ENCODE peak calls at places on chromosome 13, in four cellular contexts. One of them, this sample, is unnamed.
A peak's percentile ranks its signal among the peaks of the same experiment; 100 is the strongest.

GRCh38 chr13:27028683-27029480 is 142.7 kb downstream of the USP12 start:
- DNase-seq in SK-N-SH: no peak
- DNase-seq in K562: no peak
- DNase-seq in NB4: peak; percentile 58
- DNase-seq in this sample: no peak

GRCh38 chr13:101757446-101758039 is 305.1 kb downstream of the ITGBL1 start:
- DNase-seq in SK-N-SH: peak; percentile 48
- DNase-seq in K562: no peak
- DNase-seq in NB4: peak; percentile 35
- DNase-seq in this sample: peak; percentile 68

GRCh38 chr13:25377244-25377962 is 5.6 kb downstream of the ATP8A2 start:
- DNase-seq in SK-N-SH: no peak
- DNase-seq in K562: peak; percentile 29
- DNase-seq in NB4: no peak
- DNase-seq in this sample: no peak

GRCh38 chr13:30394798-30395191 is 27.5 kb upstream of the UBE2L5 start:
- DNase-seq in SK-N-SH: no peak
- DNase-seq in K562: no peak
- DNase-seq in NB4: peak; percentile 47
- DNase-seq in this sample: peak; percentile 42

GRCh38 chr13:95301135-95301946 is at the start of gene ABCC4:
- DNase-seq in SK-N-SH: peak; percentile 91
- DNase-seq in K562: peak; percentile 81
- DNase-seq in NB4: peak; percentile 79
- DNase-seq in this sample: peak; percentile 72

GRCh38 chr13:85312071-85312470 is 487.1 kb downstream of the SLITRK6 start:
- DNase-seq in SK-N-SH: no peak
- DNase-seq in K562: no peak
- DNase-seq in NB4: no peak
- DNase-seq in this sample: no peak

GRCh38 chr13:44879452-44880058 is 109.7 kb downstream of the NUFIP1 start:
- DNase-seq in SK-N-SH: peak; percentile 18
- DNase-seq in K562: peak; percentile 16
- DNase-seq in NB4: peak; percentile 61
- DNase-seq in this sample: peak; percentile 48

GRCh38 chr13:88764103-88764502 is 1092.9 kb downstream of the SLITRK5 start:
- DNase-seq in SK-N-SH: no peak
- DNase-seq in K562: no peak
- DNase-seq in NB4: no peak
- DNase-seq in this sample: no peak

GRCh38 chr13:26962671-26963070 is 202.1 kb upstream of the GPR12 start:
- DNase-seq in SK-N-SH: no peak
- DNase-seq in K562: no peak
- DNase-seq in NB4: no peak
- DNase-seq in this sample: no peak

GRCh38 chr13:23440821-23441608 is 7.5 kb upstream of the SACS start:
- DNase-seq in SK-N-SH: no peak
- DNase-seq in K562: no peak
- DNase-seq in NB4: no peak
- DNase-seq in this sample: no peak

GRCh38 chr13:64697226-64697625 is 2532.9 kb downstream of the PCDH9 start:
- DNase-seq in SK-N-SH: no peak
- DNase-seq in K562: no peak
- DNase-seq in NB4: no peak
- DNase-seq in this sample: peak; percentile 45

GRCh38 chr13:79231887-79232286 is 174.2 kb downstream of the RBM26 start:
- DNase-seq in SK-N-SH: no peak
- DNase-seq in K562: no peak
- DNase-seq in NB4: no peak
- DNase-seq in this sample: no peak
- TF ChIP-seq MAX in SK-N-SH: no peak
- TF ChIP-seq MAX in K562: no peak
- TF ChIP-seq MAX in NB4: no peak
- TF ChIP-seq MAX in this sample: no peak

DNA sequence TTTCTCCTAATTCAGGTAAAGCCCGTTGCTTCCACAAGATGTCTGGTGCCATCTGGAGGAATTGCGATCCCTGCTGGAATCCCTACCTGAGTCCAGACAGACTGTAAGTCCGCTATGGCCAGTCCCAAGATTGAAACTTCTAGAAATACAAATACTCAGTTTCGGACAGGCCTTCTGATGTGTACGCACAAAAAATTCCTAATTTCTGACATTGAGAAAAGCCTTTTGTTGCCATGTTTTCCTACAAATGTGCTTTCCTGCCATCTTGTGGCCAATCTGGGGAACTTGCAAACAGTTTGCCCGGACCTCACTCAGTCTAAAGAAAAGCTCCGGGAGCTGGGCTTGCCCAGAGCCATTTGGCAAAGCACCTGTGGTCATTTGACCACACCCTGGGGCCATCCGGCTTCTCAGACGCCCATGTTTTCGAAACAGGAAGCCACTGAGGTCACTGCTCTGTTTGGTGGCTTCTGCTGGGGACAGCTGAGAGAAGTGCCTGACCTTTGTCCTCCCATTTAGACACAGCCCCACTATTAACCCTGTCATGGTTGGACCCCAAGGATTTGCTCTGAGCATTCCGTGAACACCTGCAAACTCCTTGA is 79.4 kb downstream of the SLC15A1 start:
- DNase-seq in SK-N-SH: peak; percentile 77
- DNase-seq in K562: peak; percentile 53
- DNase-seq in NB4: peak; percentile 72
- DNase-seq in this sample: peak; percentile 67
- TF ChIP-seq MAX in SK-N-SH: no peak
- TF ChIP-seq MAX in K562: no peak
- TF ChIP-seq MAX in NB4: no peak
- TF ChIP-seq MAX in this sample: no peak

DNA sequence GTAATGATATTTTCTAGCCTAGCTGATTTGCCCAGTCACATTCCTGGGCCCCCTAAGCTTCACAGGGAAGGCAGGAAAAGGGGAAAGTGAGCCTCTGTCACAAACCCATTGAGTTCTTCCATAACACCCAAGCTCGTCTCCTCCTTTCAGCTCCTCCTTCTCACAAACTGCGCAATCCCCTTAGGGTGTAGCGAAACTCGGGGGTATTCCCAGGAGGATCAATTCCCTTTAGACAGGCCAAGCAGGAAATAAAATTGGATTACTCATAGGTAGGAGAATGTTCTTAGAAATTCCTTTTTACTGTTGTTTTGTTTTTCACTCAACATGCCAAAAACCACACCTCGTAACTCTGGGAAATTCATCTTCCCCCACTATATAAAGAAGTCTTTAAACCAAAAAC is 139.3 kb downstream of the IRS2 start:
- DNase-seq in SK-N-SH: no peak
- DNase-seq in K562: no peak
- DNase-seq in NB4: peak; percentile 82
- DNase-seq in this sample: no peak
- TF ChIP-seq MAX in SK-N-SH: no peak
- TF ChIP-seq MAX in K562: no peak
- TF ChIP-seq MAX in NB4: no peak
- TF ChIP-seq MAX in this sample: no peak

DNA sequence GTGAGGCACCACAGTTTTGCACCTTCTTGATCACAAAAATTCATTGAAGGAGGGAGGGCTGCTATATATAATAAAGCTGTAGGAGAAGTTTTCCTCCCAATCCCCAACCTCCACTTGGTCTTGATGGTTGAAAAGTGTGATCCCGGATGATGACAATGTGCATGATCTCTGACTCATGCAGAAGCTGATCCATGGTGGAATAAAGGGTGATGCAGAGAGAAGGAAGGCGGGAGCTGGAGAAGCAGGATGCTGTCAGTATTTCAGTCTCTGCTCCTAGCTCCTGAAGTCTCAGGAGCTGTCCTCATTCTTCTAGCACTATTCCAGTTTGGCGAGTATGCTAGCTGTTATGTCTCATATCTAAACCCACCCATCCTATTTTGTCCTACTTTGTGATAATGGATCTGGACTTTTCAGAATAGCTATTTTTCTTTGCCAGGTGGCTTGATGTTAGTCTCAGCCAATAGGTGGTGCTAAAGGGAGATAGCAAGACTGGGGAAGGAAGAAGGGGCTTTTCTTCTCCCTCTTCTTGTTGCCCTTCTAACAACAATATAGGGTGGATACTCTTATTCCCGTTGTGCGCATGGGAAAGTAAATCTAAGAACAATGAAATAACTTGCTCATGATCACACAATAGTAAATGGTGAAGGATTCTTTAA is 65.6 kb upstream of the HTR2A start:
- DNase-seq in SK-N-SH: no peak
- DNase-seq in K562: peak; percentile 13
- DNase-seq in NB4: peak; percentile 34
- DNase-seq in this sample: no peak
- TF ChIP-seq MAX in SK-N-SH: no peak
- TF ChIP-seq MAX in K562: no peak
- TF ChIP-seq MAX in NB4: peak; percentile 11
- TF ChIP-seq MAX in this sample: no peak

GRCh38 chr13:109372666-109373065 is 413.7 kb downstream of the IRS2 start:
- DNase-seq in SK-N-SH: no peak
- DNase-seq in K562: no peak
- DNase-seq in NB4: no peak
- DNase-seq in this sample: no peak
- TF ChIP-seq MAX in SK-N-SH: no peak
- TF ChIP-seq MAX in K562: no peak
- TF ChIP-seq MAX in NB4: no peak
- TF ChIP-seq MAX in this sample: no peak

GRCh38 chr13:46698015-46698414 is 98.9 kb downstream of the ESD start:
- DNase-seq in SK-N-SH: no peak
- DNase-seq in K562: no peak
- DNase-seq in NB4: no peak
- DNase-seq in this sample: no peak
- TF ChIP-seq MAX in SK-N-SH: no peak
- TF ChIP-seq MAX in K562: no peak
- TF ChIP-seq MAX in NB4: no peak
- TF ChIP-seq MAX in this sample: no peak

DNA sequence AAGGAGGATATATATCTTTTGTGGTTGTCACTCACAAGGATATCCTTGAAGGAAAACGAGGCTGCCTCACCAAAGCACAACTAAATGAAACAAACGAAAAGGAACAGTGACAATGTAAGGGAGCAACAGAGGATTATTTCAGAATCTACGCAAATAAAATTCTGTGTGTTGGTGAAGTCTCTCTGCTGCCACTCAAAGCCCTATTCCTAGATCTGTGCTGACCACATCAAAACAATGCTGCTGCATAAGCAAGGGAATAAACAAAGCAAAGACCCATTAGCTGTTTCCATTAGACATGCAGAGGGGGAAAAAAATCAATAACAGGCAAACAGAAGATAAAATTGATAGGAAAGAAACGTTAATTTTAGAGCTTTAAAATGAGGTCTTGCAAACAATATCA is 204.4 kb downstream of the MZT1 start:
- DNase-seq in SK-N-SH: no peak
- DNase-seq in K562: no peak
- DNase-seq in NB4: no peak
- DNase-seq in this sample: no peak
- TF ChIP-seq MAX in SK-N-SH: no peak
- TF ChIP-seq MAX in K562: no peak
- TF ChIP-seq MAX in NB4: no peak
- TF ChIP-seq MAX in this sample: no peak